ENCODE peak calls at places on chromosome 11, in eight cellular contexts. Q, J, D, N, V, U, Z and C are unnamed samples.

GRCh38 chr11:58576792-58577440 is 1.3 kb upstream of the LPXN start:
- DNase-seq in Z (peak; percentile 27), N (no peak), J (peak; percentile 36), Q (no peak), U (no peak), D (peak; percentile 35), V (no peak), C (no peak)

GRCh38 chr11:69637956-69638871 is 2.7 kb upstream of the CCND1 start:
- DNase-seq in J (no peak), N (no peak), V (peak; percentile 55), Q (peak; percentile 93), D (peak; percentile 54), U (no peak), Z (no peak), C (no peak)

GRCh38 chr11:76768091-76769047 is 14.8 kb upstream of the TSKU start:
- DNase-seq in J (no peak), Z (no peak), V (no peak), N (no peak), D (peak; percentile 60), Q (peak; percentile 76), U (no peak), C (peak; percentile 71)

GRCh38 chr11:129975543-129975942 is 27.1 kb downstream of the PRDM10 start:
- DNase-seq in N (no peak), D (no peak), U (no peak), J (no peak), Q (no peak), Z (no peak), V (no peak), C (peak; percentile 74)

GRCh38 chr11:125483592-125483991 is 12.5 kb downstream of the FEZ1 start:
- DNase-seq in J (no peak), Z (no peak), V (no peak), D (peak; percentile 21), U (no peak), N (no peak), Q (no peak), C (no peak)

GRCh38 chr11:130156108-130157022 is 3.2 kb upstream of the ST14 start:
- DNase-seq in Q (no peak), V (no peak), N (no peak), J (no peak), U (no peak), Z (peak; percentile 57), D (peak; percentile 40), C (no peak)

GRCh38 chr11:5767056-5767455 is 13.0 kb downstream of the OR52N4 start:
- DNase-seq in Z (no peak), D (no peak), Q (no peak), J (no peak), N (no peak), V (no peak), U (no peak), C (no peak)

GRCh38 chr11:5380740-5381342 is 2.8 kb upstream of the OR51M1 start:
- DNase-seq in D (peak; percentile 35), U (no peak), Q (peak; percentile 81), Z (peak; percentile 61), J (peak; percentile 28), N (peak; percentile 8), V (no peak), C (no peak)

GRCh38 chr11:121890377-121890776 is 225.6 kb downstream of the BLID start:
- DNase-seq in Z (no peak), Q (no peak), U (no peak), V (no peak), D (peak; percentile 83), J (peak; percentile 78), N (no peak), C (no peak)

GRCh38 chr11:112620621-112621394 is 340.4 kb upstream of the NCAM1 start:
- DNase-seq in U (no peak), Q (peak; percentile 91), N (no peak), Z (no peak), D (peak; percentile 90), J (no peak), V (no peak), C (no peak)

GRCh38 chr11:35554491-35555237 is 29.2 kb upstream of the PAMR1 start:
- DNase-seq in J (no peak), Q (no peak), D (no peak), U (no peak), V (no peak), Z (no peak), N (no peak), C (no peak)

GRCh38 chr11:94822080-94822479 is 53.9 kb downstream of the AMOTL1 start:
- DNase-seq in J (no peak), D (no peak), U (no peak), Z (no peak), Q (no peak), V (no peak), N (no peak), C (no peak)

GRCh38 chr11:34245043-34245442 is 112.8 kb downstream of the ABTB2 start:
- DNase-seq in J (no peak), N (no peak), D (no peak), V (no peak), Z (no peak), Q (no peak), U (no peak), C (no peak)

GRCh38 chr11:6570691-6571427 is 32.6 kb downstream of the RRP8 start:
- DNase-seq in J (no peak), Q (no peak), U (no peak), Z (no peak), D (no peak), V (no peak), N (no peak), C (no peak)

GRCh38 chr11:96199563-96200025 is 143.4 kb downstream of the MAML2 start:
- DNase-seq in V (no peak), U (no peak), N (no peak), J (no peak), Z (no peak), Q (no peak), D (no peak), C (no peak)

GRCh38 chr11:67282876-67283371 is 6.2 kb upstream of the ANKRD13D start:
- DNase-seq in Q (no peak), Z (no peak), U (no peak), V (peak; percentile 10), J (no peak), N (no peak), D (no peak), C (no peak)

GRCh38 chr11:12542186-12542935 is 131.9 kb upstream of the TEAD1 start:
- DNase-seq in N (no peak), D (no peak), U (no peak), Q (no peak), V (no peak), Z (no peak), J (no peak), C (no peak)

GRCh38 chr11:33259869-33260268 is 2.7 kb downstream of the HIPK3 start:
- DNase-seq in Z (no peak), D (no peak), J (no peak), U (no peak), N (no peak), Q (no peak), V (no peak), C (no peak)

GRCh38 chr11:47337229-47337924 is 15.1 kb downstream of the MYBPC3 start:
- DNase-seq in Q (no peak), U (no peak), V (no peak), N (no peak), D (no peak), J (no peak), Z (no peak), C (no peak)

GRCh38 chr11:126824035-126824607 is 176.4 kb downstream of the KIRREL3 start:
- DNase-seq in Q (no peak), Z (no peak), V (no peak), N (no peak), J (no peak), D (no peak), U (no peak), C (no peak)

GRCh38 chr11:36118084-36118483 is 171.1 kb downstream of the COMMD9 start:
- DNase-seq in Z (no peak), U (no peak), D (no peak), V (no peak), J (no peak), Q (no peak), N (no peak), C (no peak)